ENCODE peak calls at places on chromosomes 13 and 19, in ten cellular contexts. M is vagina, Q is sigmoid colon, L is GM12878, W is stomach, S is endothelial cell of umbilical vein, B is spleen, Z is suprapubic skin, I is prostate gland, Y is esophagus muscularis mucosa. D is an unnamed sample.

GRCh38 chr13:30932481-30933333 is at the start of gene TEX26:
- DNase-seq in Y (peak), B (no peak), L (no peak), W (no peak), Z (no peak), I (no peak), S (peak), M (no peak), Q (no peak), D (peak)

GRCh38 chr13:52846567-52847321 is 1.7 kb downstream of the PCDH8 start:
- DNase-seq in Q (no peak), Z (no peak), I (peak), L (no peak), B (peak), S (peak), M (no peak), Y (no peak), W (no peak), D (peak)

GRCh38 chr19:42512743-42513304 is 15.5 kb downstream of the CEACAM1 start:
- DNase-seq in L (peak), W (no peak), M (no peak), Z (no peak), B (no peak), Y (peak), Q (no peak), I (no peak), S (no peak), D (no peak)

GRCh38 chr19:29771708-29772415 is 39.9 kb upstream of the CCNE1 start:
- DNase-seq in Q (no peak), L (no peak), B (no peak), M (no peak), Y (no peak), I (peak), W (peak), S (peak), Z (no peak), D (peak)

GRCh38 chr19:54475706-54476105 is 2.6 kb upstream of the CDC42EP5 start:
- DNase-seq in M (no peak), I (no peak), B (peak), W (no peak), Z (no peak), S (no peak), Y (no peak), Q (no peak), L (no peak), D (no peak)

GRCh38 chr19:42151735-42152134 is 19.5 kb upstream of the POU2F2 start:
- DNase-seq in Q (no peak), B (no peak), M (no peak), Y (no peak), I (no peak), Z (no peak), L (no peak), S (no peak), W (no peak), D (no peak)

GRCh38 chr13:57353831-57354230 is 186.8 kb downstream of the PRR20E start:
- DNase-seq in B (no peak), Z (no peak), M (no peak), Q (no peak), I (no peak), L (no peak), S (no peak), Y (no peak), W (no peak), D (no peak)

GRCh38 chr13:76854894-76855293 is 31.3 kb downstream of the KCTD12 start:
- DNase-seq in B (no peak), S (no peak), I (no peak), Z (no peak), Q (no peak), L (no peak), W (no peak), M (no peak), Y (no peak), D (no peak)

GRCh38 chr13:51113186-51113881 is 2.3 kb upstream of the C13orf42 start:
- DNase-seq in S (no peak), Z (no peak), I (no peak), B (no peak), Y (peak), W (no peak), Q (no peak), L (no peak), M (no peak), D (no peak)

GRCh38 chr19:31548941-31549340 is 199.7 kb upstream of the TSHZ3 start:
- DNase-seq in Z (no peak), L (no peak), M (no peak), W (no peak), Q (peak), Y (no peak), S (no peak), B (no peak), I (no peak), D (no peak)

GRCh38 chr19:43545276-43545675 is 12.3 kb downstream of the ZNF575 start:
- DNase-seq in W (no peak), M (no peak), B (peak), Z (no peak), I (no peak), L (no peak), S (no peak), Q (no peak), Y (no peak), D (no peak)

GRCh38 chr19:57830071-57830602 is at the start of gene ZNF587B:
- DNase-seq in L (no peak), I (peak), B (peak), W (peak), Y (no peak), Z (no peak), S (peak), M (no peak), Q (peak), D (no peak)

GRCh38 chr13:111844222-111844671 is 222.7 kb upstream of the SOX1 start:
- DNase-seq in S (no peak), M (peak), B (no peak), I (no peak), Z (no peak), W (no peak), Y (peak), Q (no peak), L (no peak), D (no peak)

GRCh38 chr13:28329395-28330158 is 165.4 kb downstream of the FLT1 start:
- DNase-seq in W (no peak), M (no peak), S (peak), Y (no peak), B (no peak), L (no peak), Q (no peak), I (no peak), Z (no peak), D (peak)

GRCh38 chr13:73835138-73835721 is 299.0 kb downstream of the KLF12 start:
- DNase-seq in Y (no peak), I (no peak), W (no peak), S (peak), L (peak), M (no peak), Z (no peak), Q (no peak), B (no peak), D (no peak)

GRCh38 chr19:47241919-47242644 is 11.1 kb upstream of the BBC3 start:
- DNase-seq in B (no peak), S (no peak), I (no peak), Y (no peak), W (no peak), L (no peak), M (no peak), Q (no peak), Z (no peak), D (no peak)

GRCh38 chr13:107625648-107626047 is 589.7 kb downstream of the LIG4 start:
- DNase-seq in Y (no peak), Z (no peak), I (no peak), S (no peak), M (no peak), L (no peak), Q (no peak), B (no peak), W (no peak), D (no peak)

GRCh38 chr13:109479991-109480696 is 306.2 kb downstream of the IRS2 start:
- DNase-seq in S (no peak), L (no peak), Y (no peak), B (no peak), W (peak), I (peak), Q (no peak), Z (no peak), M (no peak), D (no peak)

GRCh38 chr19:45477713-45478453 is 10.1 kb downstream of the FOSB start:
- DNase-seq in W (no peak), Q (no peak), Z (no peak), Y (no peak), I (no peak), M (no peak), B (no peak), S (no peak), L (no peak), D (no peak)

GRCh38 chr19:41226053-41226873 is 7.2 kb downstream of the AXL start:
- DNase-seq in W (peak), Y (no peak), Z (peak), M (no peak), B (no peak), L (no peak), Q (peak), I (peak), S (peak), D (peak)

GRCh38 chr13:91245283-91245682 is 102.2 kb upstream of the MIR17HG start:
- DNase-seq in I (no peak), S (no peak), W (no peak), Q (no peak), B (no peak), L (no peak), M (no peak), Y (no peak), Z (no peak), D (no peak)

GRCh38 chr13:46085737-46086136 is 19.1 kb downstream of the CPB2 start:
- DNase-seq in Y (no peak), L (no peak), W (no peak), I (no peak), M (no peak), S (no peak), Z (no peak), B (no peak), Q (no peak), D (peak)

GRCh38 chr19:56690668-56691067 is 19.1 kb upstream of the ZNF835 start:
- DNase-seq in Z (no peak), S (no peak), M (no peak), W (no peak), I (no peak), Y (no peak), Q (no peak), B (no peak), L (no peak), D (no peak)

GRCh38 chr13:94702181-94703041 is 9.9 kb downstream of the SOX21 start:
- DNase-seq in M (peak), Y (no peak), S (no peak), B (no peak), L (no peak), Q (no peak), I (no peak), Z (no peak), W (no peak), D (peak)

GRCh38 chr19:34416021-34416545 is 11.9 kb downstream of the PDCD2L start:
- DNase-seq in B (peak), S (no peak), Q (no peak), L (no peak), Z (no peak), I (no peak), W (no peak), Y (no peak), M (no peak), D (no peak)
- TF ChIP-seq POLR2A in B (no peak), S (no peak), Q (no peak), L (no peak), Z (no peak), I (no peak), W (no peak), Y (no peak), M (no peak), D (no peak)

GRCh38 chr19:823565-824121 is 1.9 kb upstream of the PLPPR3 start:
- DNase-seq in Z (no peak), S (no peak), L (no peak), M (no peak), I (no peak), W (no peak), Q (no peak), B (no peak), Y (no peak), D (peak)

GRCh38 chr19:827314-827709 is 325 bp upstream of the AZU1 start:
- DNase-seq in S (no peak), Y (no peak), I (no peak), W (no peak), Z (no peak), B (no peak), L (no peak), M (no peak), Q (no peak), D (no peak)

GRCh38 chr19:821976-822773 is 420 bp upstream of the PLPPR3 start:
- DNase-seq in Q (no peak), W (no peak), L (no peak), Z (no peak), Y (no peak), I (no peak), M (no peak), B (no peak), S (no peak), D (peak)

GRCh38 chr19:825897-826640 is 1.6 kb upstream of the AZU1 start:
- DNase-seq in W (no peak), S (no peak), I (no peak), Y (no peak), B (no peak), Z (no peak), M (no peak), L (no peak), Q (no peak), D (no peak)

DNA sequence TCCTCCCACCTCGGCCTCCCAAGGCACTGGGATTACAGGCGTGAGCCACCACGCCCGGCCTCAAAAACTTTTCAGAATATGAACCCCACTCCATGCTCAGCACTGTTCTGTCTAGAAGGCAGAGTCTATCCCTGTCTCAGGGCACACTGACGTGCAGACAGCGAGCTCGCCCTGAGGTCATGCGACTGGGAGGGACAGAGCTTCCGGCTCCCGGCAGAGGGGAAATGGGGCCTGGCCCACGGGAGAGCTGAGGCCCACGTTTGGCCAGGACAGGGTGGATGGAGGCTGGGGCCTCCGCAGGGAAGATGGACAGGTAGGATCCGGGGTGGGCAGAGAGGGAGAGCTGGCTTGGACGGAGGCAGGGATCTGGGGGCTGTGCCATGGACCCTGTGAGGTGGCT is 2.8 kb upstream of the AZU1 start:
- DNase-seq in L (no peak), Q (no peak), B (peak), W (no peak), Z (no peak), Y (no peak), I (no peak), M (no peak), S (no peak), D (peak)
- TF ChIP-seq POLR2AphosphoS5 in L (no peak), Q (no peak), B (peak), W (no peak), Z (no peak), Y (no peak), I (no peak), M (no peak), S (no peak), D (peak)

GRCh38 chr13:44271915-44272341 is 101.7 kb upstream of the SERP2 start:
- DNase-seq in I (no peak), Z (peak), S (no peak), B (no peak), Q (peak), Y (no peak), L (no peak), W (no peak), M (no peak), D (no peak)
- H3K27ac ChIP-seq in I (peak), Z (no peak), S (no peak), B (peak), Q (peak), Y (peak), L (no peak), W (peak), M (peak), D (peak)

DNA sequence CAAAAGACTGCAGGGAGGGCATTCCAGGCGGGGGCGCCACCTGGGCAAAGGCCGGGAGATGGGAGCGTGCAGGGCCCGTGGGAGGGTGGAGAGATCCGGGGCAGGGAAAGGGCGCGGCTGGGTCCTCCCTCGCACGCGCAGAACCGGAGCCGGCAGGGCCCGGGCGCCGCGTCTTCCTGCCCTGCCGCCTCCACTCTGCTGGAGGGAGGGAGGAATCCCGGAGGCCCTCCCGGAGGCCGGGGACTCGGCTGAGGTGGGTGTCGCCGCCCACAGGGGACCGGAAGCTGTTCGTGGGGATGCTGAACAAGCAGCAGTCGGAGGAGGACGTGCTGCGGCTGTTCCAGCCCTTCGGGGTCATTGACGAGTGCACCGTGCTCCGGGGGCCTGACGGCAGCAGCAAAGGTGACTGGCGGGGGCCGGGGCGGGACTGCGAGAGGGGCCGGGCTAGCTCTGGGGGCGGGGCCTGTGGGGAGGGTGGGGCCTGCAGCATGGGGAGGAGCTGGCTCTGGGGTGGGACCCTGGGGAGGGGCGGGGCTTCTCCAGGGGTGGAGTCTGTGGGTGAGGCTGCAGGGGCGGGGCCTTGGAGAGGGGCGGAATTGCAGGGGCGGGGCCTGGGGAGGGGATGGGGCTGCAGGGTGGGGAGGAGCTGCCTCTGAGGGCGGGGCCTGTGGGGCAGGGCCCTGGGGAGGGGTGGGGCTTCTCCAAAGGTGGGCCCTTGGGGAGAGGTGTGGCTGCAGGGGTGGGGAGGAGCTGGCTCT is 51.3 kb downstream of the CELF5 start:
- DNase-seq in Z (peak), I (peak), L (peak), M (no peak), Q (no peak), W (peak), S (peak), B (peak), Y (no peak), D (peak)
- TF ChIP-seq POLR2A in Z (no peak), I (no peak), L (peak), M (no peak), Q (no peak), W (no peak), S (no peak), B (no peak), Y (no peak), D (no peak)

D was measured in upper lobe of left lung.